ENCODE peak calls at places on chromosomes 11 and 22, in five cellular contexts. T is BE2C; A is CD8-positive, alpha-beta T cell; G is HL-60; I is thoracic aorta. C is an unnamed sample.

GRCh38 chr11:13062115-13062514 is 53.0 kb downstream of the RASSF10 start:
- DNase-seq in T (no peak), A (no peak), G (no peak), I (no peak), C (no peak)

GRCh38 chr22:27019827-27020226 is 362.4 kb downstream of the MIAT start:
- DNase-seq in T (no peak), A (no peak), G (no peak), I (peak), C (no peak)

GRCh38 chr11:19935507-19935906 is 222.9 kb downstream of the NAV2 start:
- DNase-seq in T (no peak), A (no peak), G (no peak), I (no peak), C (no peak)

GRCh38 chr22:39240841-39241631 is 3.7 kb downstream of the PDGFB start:
- DNase-seq in T (peak), A (peak), G (no peak), I (no peak), C (peak)

GRCh38 chr22:29907753-29908515 is 25.0 kb downstream of the MTMR3 start:
- DNase-seq in T (peak), A (no peak), G (peak), I (peak), C (peak)

GRCh38 chr22:30390974-30391691 is 3.9 kb upstream of the RNF215 start:
- DNase-seq in T (peak), A (peak), G (no peak), I (no peak), C (peak)

GRCh38 chr22:30270841-30271240 is 4.2 kb upstream of the OSM start:
- DNase-seq in T (no peak), A (no peak), G (peak), I (no peak), C (peak)

GRCh38 chr22:47619631-47620030 is 857.2 kb downstream of the TBC1D22A start:
- DNase-seq in T (no peak), A (no peak), G (no peak), I (no peak), C (peak)

GRCh38 chr11:47607380-47607779 is 13.2 kb upstream of the C1QTNF4 start:
- DNase-seq in T (peak), A (no peak), G (no peak), I (no peak), C (no peak)

GRCh38 chr11:69380921-69381581 is 87.1 kb downstream of the MYEOV start:
- DNase-seq in T (peak), A (no peak), G (no peak), I (no peak), C (no peak)

GRCh38 chr11:47980907-47981621 is 705 bp downstream of the PTPRJ start:
- DNase-seq in T (peak), A (no peak), G (no peak), I (no peak), C (peak)

GRCh38 chr11:78651136-78651775 is 76.6 kb upstream of the NARS2 start:
- DNase-seq in T (no peak), A (no peak), G (no peak), I (no peak), C (no peak)

GRCh38 chr11:72085836-72086475 is 5.3 kb downstream of the LRRC51 start:
- DNase-seq in T (no peak), A (no peak), G (no peak), I (no peak), C (no peak)

GRCh38 chr11:118079507-118079906 is 2.6 kb downstream of the TMPRSS4 start:
- DNase-seq in T (no peak), A (peak), G (no peak), I (no peak), C (no peak)

GRCh38 chr11:7638710-7639642 is 34.3 kb downstream of the CYB5R2 start:
- DNase-seq in T (no peak), A (no peak), G (no peak), I (no peak), C (no peak)

GRCh38 chr22:41106122-41106968 is 14.0 kb downstream of the EP300 start:
- DNase-seq in T (no peak), A (no peak), G (no peak), I (no peak), C (no peak)

GRCh38 chr22:46829140-46829891 is 66.9 kb downstream of the TBC1D22A start:
- DNase-seq in T (no peak), A (no peak), G (no peak), I (no peak), C (no peak)

GRCh38 chr11:12133539-12134238 is 23.3 kb downstream of the MICAL2 start:
- DNase-seq in T (no peak), A (peak), G (no peak), I (no peak), C (no peak)

DNA sequence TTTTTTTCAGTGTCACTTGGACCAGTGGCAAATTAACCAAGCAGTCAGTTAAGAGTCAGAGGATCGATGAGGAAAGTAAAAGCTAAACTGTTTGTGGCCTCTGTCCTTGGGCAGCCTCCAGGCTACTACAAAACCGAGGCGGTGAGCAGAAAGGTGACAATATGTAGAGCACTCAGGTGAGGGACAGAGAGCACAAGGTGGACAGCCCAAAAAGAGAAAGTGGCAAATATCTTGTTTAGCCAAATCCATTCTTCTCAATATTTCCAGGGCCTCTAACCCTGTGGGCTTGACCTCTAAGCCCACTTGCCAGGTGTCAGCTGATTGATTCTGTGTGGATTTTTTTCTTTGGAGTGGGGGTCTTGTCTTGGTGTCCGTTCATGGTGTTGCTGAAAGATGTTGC is 4202.2 kb upstream of the OR11H1 start:
- DNase-seq in T (no peak), A (no peak), G (no peak), I (no peak), C (no peak)
- TF ChIP-seq CTCF in T (no peak), A (no peak), G (no peak), I (no peak), C (no peak)

GRCh38 chr11:94117197-94117574 is 11.5 kb upstream of the PANX1 start:
- DNase-seq in T (no peak), A (no peak), G (no peak), I (no peak), C (no peak)
- TF ChIP-seq CTCF in T (no peak), A (no peak), G (no peak), I (no peak), C (no peak)

GRCh38 chr11:32485733-32486132 is 50.4 kb upstream of the WT1 start:
- DNase-seq in T (no peak), A (no peak), G (no peak), I (no peak), C (no peak)

GRCh38 chr11:32489464-32489863 is 54.1 kb upstream of the WT1 start:
- DNase-seq in T (no peak), A (no peak), G (no peak), I (no peak), C (no peak)

GRCh38 chr11:32487270-32487669 is 51.9 kb upstream of the WT1 start:
- DNase-seq in T (peak), A (no peak), G (no peak), I (no peak), C (no peak)
- TF ChIP-seq CTCF in T (peak), A (no peak), G (no peak), I (no peak), C (peak)

DNA sequence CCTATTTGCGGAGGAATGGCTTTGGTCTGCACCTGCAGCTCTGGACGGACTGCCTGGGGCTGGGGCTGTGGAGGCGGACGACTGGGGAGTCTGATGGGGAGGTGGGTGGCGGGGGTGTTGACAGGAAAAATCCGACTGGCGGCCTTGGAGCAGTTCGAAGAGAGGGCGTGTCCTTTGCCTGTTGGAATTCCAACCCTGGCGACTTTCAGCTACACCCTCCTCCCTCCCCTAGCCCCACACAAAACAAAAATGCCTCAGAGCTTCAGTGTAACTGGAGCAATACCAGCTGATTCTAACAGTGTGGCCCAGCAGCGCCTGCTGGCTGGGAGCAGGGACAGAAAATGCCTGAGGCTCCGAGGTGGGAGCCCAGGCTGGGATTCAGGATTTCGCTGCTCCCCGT is 85.4 kb downstream of the ATXN10 start:
- DNase-seq in T (no peak), A (no peak), G (no peak), I (no peak), C (no peak)
- TF ChIP-seq CTCF in T (no peak), A (no peak), G (no peak), I (peak), C (no peak)

GRCh38 chr22:19002684-19003038 is 66.6 kb upstream of the PRODH start:
- DNase-seq in T (no peak), A (no peak), G (no peak), I (no peak), C (no peak)

GRCh38 chr22:19005905-19006304 is 69.8 kb upstream of the PRODH start:
- DNase-seq in T (no peak), A (no peak), G (no peak), I (no peak), C (no peak)

GRCh38 chr22:19004471-19004870 is 68.4 kb upstream of the PRODH start:
- DNase-seq in T (no peak), A (no peak), G (no peak), I (no peak), C (no peak)

GRCh38 chr22:19001204-19001603 is 65.1 kb upstream of the PRODH start:
- DNase-seq in T (no peak), A (no peak), G (no peak), I (no peak), C (no peak)

DNA sequence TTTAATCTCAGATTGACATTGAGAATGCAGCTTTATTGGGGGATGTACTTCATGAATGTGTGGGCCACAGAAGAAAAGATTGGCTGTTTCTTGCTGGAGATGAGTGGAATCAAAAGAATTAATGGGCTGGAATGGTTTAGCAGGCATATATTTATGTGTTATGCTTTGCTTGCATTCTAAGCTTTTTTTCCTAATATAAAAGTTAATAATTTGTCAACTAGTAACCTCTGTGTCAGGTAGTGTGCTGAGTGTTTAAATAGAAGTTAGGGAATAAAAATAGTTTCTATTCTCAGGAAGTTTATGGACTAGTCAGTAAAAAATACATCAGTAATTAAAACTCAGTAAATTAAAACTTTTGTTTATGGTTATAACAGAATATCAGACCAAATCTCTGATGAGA is 67.4 kb upstream of the PRODH start:
- DNase-seq in T (no peak), A (no peak), G (no peak), I (no peak), C (no peak)
- TF ChIP-seq CTCF in T (no peak), A (no peak), G (no peak), I (no peak), C (no peak)

DNA sequence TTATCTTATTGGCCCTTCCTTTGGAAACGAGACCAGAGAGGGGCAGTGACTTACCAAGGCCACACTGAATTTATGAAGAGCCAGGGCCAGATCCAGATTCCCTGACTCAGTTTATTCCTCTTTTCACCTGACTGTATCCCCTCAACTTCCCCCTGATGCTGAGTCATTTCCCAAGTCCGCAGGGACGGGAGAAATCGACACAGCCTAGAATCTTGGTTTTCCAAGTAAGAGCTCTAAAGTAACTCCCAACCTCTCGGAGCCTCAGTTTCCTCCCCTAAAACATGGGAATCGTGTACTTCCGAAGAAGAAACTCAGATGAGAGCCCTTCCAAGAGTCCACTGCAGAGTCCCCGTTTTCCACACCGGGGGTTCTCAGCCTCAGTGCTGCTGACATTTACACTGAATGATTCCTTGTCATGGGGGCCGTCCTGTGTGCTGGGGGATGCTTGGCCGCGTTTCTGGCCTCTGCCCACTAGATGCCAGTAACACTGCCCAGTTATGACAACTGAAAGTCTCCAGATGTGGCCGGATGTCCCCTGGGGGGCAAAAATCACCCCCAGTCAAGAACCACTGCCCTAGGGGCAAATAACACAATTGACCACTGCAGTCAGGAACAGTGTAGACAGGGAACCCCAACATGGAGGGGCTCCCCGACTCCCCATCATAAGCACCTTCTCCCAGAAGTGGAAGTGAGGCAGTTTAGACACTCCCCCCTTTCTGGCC is 11.2 kb downstream of the MPST start:
- DNase-seq in T (no peak), A (no peak), G (no peak), I (no peak), C (no peak)
- TF ChIP-seq CTCF in T (peak), A (no peak), G (no peak), I (no peak), C (no peak)

GRCh38 chr11:839875-840617 is 2.3 kb downstream of the POLR2L start:
- DNase-seq in T (no peak), A (no peak), G (no peak), I (no peak), C (no peak)
- TF ChIP-seq CTCF in T (peak), A (no peak), G (peak), I (no peak), C (peak)

GRCh38 chr11:61737636-61738386 is 14.6 kb upstream of the MYRF start:
- DNase-seq in T (no peak), A (no peak), G (no peak), I (no peak), C (no peak)
- TF ChIP-seq CTCF in T (no peak), A (no peak), G (no peak), I (no peak), C (no peak)

C was measured in CD14-positive monocyte.